ENCODE peak calls at places on chromosomes 1 and 21, in eight cellular contexts. One of them, this sample, is unnamed.
A peak's percentile ranks its signal among the peaks of the same experiment; 100 is the strongest.

GRCh38 chr1:56424744-56425493 is 154.4 kb downstream of the PLPP3 start:
- DNase-seq in lower leg skin: no peak
- DNase-seq in neural crest cell: no peak
- DNase-seq in fibroblast of pulmonary artery: peak; percentile 76
- DNase-seq in GM10248: no peak
- DNase-seq in tibial nerve: no peak
- DNase-seq in choroid plexus epithelial cell: peak; percentile 78
- DNase-seq in B cell: peak; percentile 77
- DNase-seq in this sample: no peak

GRCh38 chr1:99849413-99849743 is 783 bp upstream of the AGL start:
- DNase-seq in fibroblast of pulmonary artery: peak; percentile 8
- DNase-seq in lower leg skin: no peak
- DNase-seq in neural crest cell: no peak
- DNase-seq in B cell: no peak
- DNase-seq in tibial nerve: no peak
- DNase-seq in GM10248: no peak
- DNase-seq in choroid plexus epithelial cell: peak; percentile 3
- DNase-seq in this sample: no peak

GRCh38 chr1:71269823-71270222 is 189.0 kb upstream of the ZRANB2 start:
- DNase-seq in B cell: no peak
- DNase-seq in tibial nerve: no peak
- DNase-seq in lower leg skin: no peak
- DNase-seq in GM10248: no peak
- DNase-seq in neural crest cell: no peak
- DNase-seq in choroid plexus epithelial cell: no peak
- DNase-seq in fibroblast of pulmonary artery: no peak
- DNase-seq in this sample: no peak

GRCh38 chr1:35377553-35377952 is 109.0 kb downstream of the ZMYM4 start:
- DNase-seq in GM10248: no peak
- DNase-seq in B cell: no peak
- DNase-seq in fibroblast of pulmonary artery: peak; percentile 13
- DNase-seq in tibial nerve: no peak
- DNase-seq in neural crest cell: no peak
- DNase-seq in lower leg skin: no peak
- DNase-seq in choroid plexus epithelial cell: peak; percentile 38
- DNase-seq in this sample: no peak

GRCh38 chr1:117757668-117758067 is 151.8 kb downstream of the TENT5C start:
- DNase-seq in fibroblast of pulmonary artery: peak; percentile 19
- DNase-seq in neural crest cell: no peak
- DNase-seq in B cell: no peak
- DNase-seq in tibial nerve: no peak
- DNase-seq in GM10248: no peak
- DNase-seq in lower leg skin: no peak
- DNase-seq in choroid plexus epithelial cell: no peak
- DNase-seq in this sample: peak; percentile 28

GRCh38 chr1:56216173-56216572 is 363.2 kb downstream of the PLPP3 start:
- DNase-seq in neural crest cell: no peak
- DNase-seq in lower leg skin: no peak
- DNase-seq in GM10248: no peak
- DNase-seq in fibroblast of pulmonary artery: peak; percentile 34
- DNase-seq in B cell: no peak
- DNase-seq in tibial nerve: no peak
- DNase-seq in choroid plexus epithelial cell: no peak
- DNase-seq in this sample: peak; percentile 35

GRCh38 chr21:27418338-27418737 is 451.4 kb upstream of the ADAMTS5 start:
- DNase-seq in choroid plexus epithelial cell: no peak
- DNase-seq in GM10248: no peak
- DNase-seq in tibial nerve: no peak
- DNase-seq in lower leg skin: no peak
- DNase-seq in B cell: no peak
- DNase-seq in neural crest cell: no peak
- DNase-seq in fibroblast of pulmonary artery: no peak
- DNase-seq in this sample: no peak

GRCh38 chr1:109229531-109230127 is 15.9 kb downstream of the SARS1 start:
- DNase-seq in B cell: no peak
- DNase-seq in choroid plexus epithelial cell: no peak
- DNase-seq in lower leg skin: no peak
- DNase-seq in tibial nerve: no peak
- DNase-seq in fibroblast of pulmonary artery: no peak
- DNase-seq in neural crest cell: peak; percentile 70
- DNase-seq in GM10248: no peak
- DNase-seq in this sample: no peak

GRCh38 chr1:22737374-22738068 is 26.9 kb downstream of the EPHB2 start:
- DNase-seq in B cell: no peak
- DNase-seq in GM10248: no peak
- DNase-seq in lower leg skin: no peak
- DNase-seq in choroid plexus epithelial cell: no peak
- DNase-seq in neural crest cell: no peak
- DNase-seq in fibroblast of pulmonary artery: no peak
- DNase-seq in tibial nerve: no peak
- DNase-seq in this sample: no peak

GRCh38 chr1:31934706-31935629 is 3.2 kb downstream of the PTP4A2 start:
- DNase-seq in choroid plexus epithelial cell: peak; percentile 65
- DNase-seq in lower leg skin: peak; percentile 72
- DNase-seq in neural crest cell: no peak
- DNase-seq in B cell: no peak
- DNase-seq in GM10248: no peak
- DNase-seq in fibroblast of pulmonary artery: peak; percentile 60
- DNase-seq in tibial nerve: no peak
- DNase-seq in this sample: no peak

GRCh38 chr1:67431156-67431765 is 1.1 kb upstream of the SERBP1 start:
- DNase-seq in fibroblast of pulmonary artery: no peak
- DNase-seq in lower leg skin: no peak
- DNase-seq in neural crest cell: no peak
- DNase-seq in GM10248: no peak
- DNase-seq in tibial nerve: no peak
- DNase-seq in choroid plexus epithelial cell: no peak
- DNase-seq in B cell: no peak
- DNase-seq in this sample: no peak

GRCh38 chr21:46057111-46057709 is 40.7 kb upstream of the COL6A2 start:
- DNase-seq in GM10248: no peak
- DNase-seq in B cell: no peak
- DNase-seq in choroid plexus epithelial cell: no peak
- DNase-seq in tibial nerve: no peak
- DNase-seq in lower leg skin: peak; percentile 85
- DNase-seq in neural crest cell: no peak
- DNase-seq in fibroblast of pulmonary artery: no peak
- DNase-seq in this sample: no peak

GRCh38 chr1:10484519-10484918 is 9.8 kb downstream of the PEX14 start:
- DNase-seq in choroid plexus epithelial cell: no peak
- DNase-seq in GM10248: no peak
- DNase-seq in fibroblast of pulmonary artery: no peak
- DNase-seq in lower leg skin: no peak
- DNase-seq in tibial nerve: no peak
- DNase-seq in B cell: no peak
- DNase-seq in neural crest cell: no peak
- DNase-seq in this sample: no peak

GRCh38 chr1:192675716-192676115 is 39.8 kb downstream of the RGS13 start:
- DNase-seq in lower leg skin: no peak
- DNase-seq in choroid plexus epithelial cell: no peak
- DNase-seq in neural crest cell: no peak
- DNase-seq in fibroblast of pulmonary artery: no peak
- DNase-seq in B cell: no peak
- DNase-seq in tibial nerve: no peak
- DNase-seq in GM10248: no peak
- DNase-seq in this sample: no peak
- TF ChIP-seq CTCF in lower leg skin: no peak
- TF ChIP-seq CTCF in choroid plexus epithelial cell: no peak
- TF ChIP-seq CTCF in neural crest cell: no peak
- TF ChIP-seq CTCF in fibroblast of pulmonary artery: no peak
- TF ChIP-seq CTCF in B cell: no peak
- TF ChIP-seq CTCF in tibial nerve: no peak
- TF ChIP-seq CTCF in GM10248: no peak
- TF ChIP-seq CTCF in this sample: no peak

GRCh38 chr1:94325379-94326302 is 88.3 kb upstream of the ARHGAP29 start:
- DNase-seq in choroid plexus epithelial cell: peak; percentile 99
- DNase-seq in lower leg skin: no peak
- DNase-seq in neural crest cell: no peak
- DNase-seq in B cell: no peak
- DNase-seq in GM10248: no peak
- DNase-seq in tibial nerve: no peak
- DNase-seq in fibroblast of pulmonary artery: peak; percentile 98
- DNase-seq in this sample: peak; percentile 99
- TF ChIP-seq CTCF in choroid plexus epithelial cell: no peak
- TF ChIP-seq CTCF in lower leg skin: no peak
- TF ChIP-seq CTCF in neural crest cell: no peak
- TF ChIP-seq CTCF in B cell: no peak
- TF ChIP-seq CTCF in GM10248: no peak
- TF ChIP-seq CTCF in tibial nerve: no peak
- TF ChIP-seq CTCF in fibroblast of pulmonary artery: no peak
- TF ChIP-seq CTCF in this sample: no peak

GRCh38 chr1:42506576-42506975 is 43.5 kb downstream of the CCDC30 start:
- DNase-seq in neural crest cell: no peak
- DNase-seq in lower leg skin: no peak
- DNase-seq in B cell: no peak
- DNase-seq in tibial nerve: no peak
- DNase-seq in GM10248: no peak
- DNase-seq in fibroblast of pulmonary artery: no peak
- DNase-seq in choroid plexus epithelial cell: no peak
- DNase-seq in this sample: no peak
- TF ChIP-seq CTCF in neural crest cell: no peak
- TF ChIP-seq CTCF in lower leg skin: no peak
- TF ChIP-seq CTCF in B cell: no peak
- TF ChIP-seq CTCF in tibial nerve: no peak
- TF ChIP-seq CTCF in GM10248: no peak
- TF ChIP-seq CTCF in fibroblast of pulmonary artery: no peak
- TF ChIP-seq CTCF in choroid plexus epithelial cell: no peak
- TF ChIP-seq CTCF in this sample: no peak

DNA sequence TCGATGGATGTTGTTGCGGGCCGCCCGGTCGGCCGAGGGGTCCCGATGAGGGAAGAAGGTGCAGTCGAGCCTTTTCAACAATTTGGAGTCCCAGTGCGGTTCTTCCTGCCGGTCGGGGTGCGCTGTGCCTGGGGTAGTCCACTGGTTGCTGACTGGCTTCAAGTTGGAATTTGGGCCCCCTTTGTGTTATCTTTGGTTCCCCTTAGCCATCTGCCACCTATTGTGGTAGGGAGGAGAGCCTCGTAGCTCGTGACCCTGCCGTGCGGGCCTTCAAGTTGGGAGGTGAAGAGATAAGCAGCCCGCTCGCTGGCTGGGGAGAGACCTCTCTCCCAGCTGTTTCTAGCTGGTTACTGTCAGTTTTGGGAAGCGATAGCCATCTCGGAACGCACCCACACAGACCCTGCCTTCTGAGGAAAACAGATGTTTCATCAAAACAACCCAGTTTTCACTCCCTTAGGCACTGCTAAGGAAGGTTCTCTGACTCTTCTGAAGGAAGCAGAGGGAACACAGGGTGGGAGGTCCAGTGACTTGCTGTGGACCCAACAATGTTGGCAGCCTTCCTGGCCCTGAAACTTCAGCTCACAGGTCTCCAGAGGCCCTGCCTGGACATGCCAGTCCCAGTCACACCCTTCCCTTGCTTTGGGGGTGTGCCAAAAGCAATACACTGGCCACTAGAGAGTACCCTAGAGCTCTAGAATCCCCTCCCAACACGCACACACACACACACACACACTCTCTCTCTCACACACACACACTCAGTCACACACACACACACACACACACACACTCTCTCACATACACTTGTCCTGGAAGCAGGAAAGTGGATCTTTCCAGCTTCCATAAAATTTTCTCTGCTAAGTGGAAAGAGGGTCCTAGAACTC is 1.0 kb downstream of the BTG2 start:
- DNase-seq in neural crest cell: no peak
- DNase-seq in choroid plexus epithelial cell: peak; percentile 79
- DNase-seq in lower leg skin: peak; percentile 93
- DNase-seq in B cell: peak; percentile 67
- DNase-seq in tibial nerve: peak; percentile 89
- DNase-seq in fibroblast of pulmonary artery: peak; percentile 90
- DNase-seq in GM10248: peak; percentile 58
- DNase-seq in this sample: peak; percentile 47
- TF ChIP-seq CTCF in neural crest cell: no peak
- TF ChIP-seq CTCF in choroid plexus epithelial cell: peak; percentile 8
- TF ChIP-seq CTCF in lower leg skin: no peak
- TF ChIP-seq CTCF in B cell: no peak
- TF ChIP-seq CTCF in tibial nerve: no peak
- TF ChIP-seq CTCF in fibroblast of pulmonary artery: peak; percentile 8
- TF ChIP-seq CTCF in GM10248: peak; percentile 45
- TF ChIP-seq CTCF in this sample: no peak